ENCODE peak calls at places on chromosomes 2 and 18, in nine cellular contexts. X, U, D, J, R, T, M, Q and Z are unnamed samples.
A peak's percentile ranks its signal among the peaks of the same experiment; 100 is the strongest.

GRCh38 chr18:70028734-70029133 is 81.1 kb upstream of the CD226 start:
- DNase-seq in X (no peak), U (no peak), D (no peak), J (no peak), R (no peak), T (no peak), M (no peak), Q (no peak), Z (no peak)

GRCh38 chr2:96506016-96506906 is 1.1 kb upstream of the NEURL3 start:
- DNase-seq in X (no peak), U (no peak), D (no peak), J (no peak), R (no peak), T (no peak), M (no peak), Q (no peak), Z (no peak)

GRCh38 chr18:79484661-79485621 is 89.2 kb downstream of the NFATC1 start:
- DNase-seq in X (peak; percentile 98), U (peak; percentile 92), D (peak; percentile 67), J (peak; percentile 96), R (peak; percentile 77), T (no peak), M (no peak), Q (no peak), Z (peak; percentile 51)

GRCh38 chr18:2955966-2956521 is 56.9 kb downstream of the LPIN2 start:
- DNase-seq in X (no peak), U (no peak), D (no peak), J (no peak), R (no peak), T (no peak), M (no peak), Q (no peak), Z (no peak)

GRCh38 chr2:47230418-47230817 is 75.3 kb upstream of the STPG4 start:
- DNase-seq in X (no peak), U (no peak), D (no peak), J (no peak), R (no peak), T (peak; percentile 83), M (no peak), Q (no peak), Z (no peak)

GRCh38 chr2:51027968-51028367 is 4.0 kb downstream of the NRXN1 start:
- DNase-seq in X (no peak), U (no peak), D (no peak), J (no peak), R (no peak), T (no peak), M (no peak), Q (no peak), Z (no peak)

GRCh38 chr18:22368066-22368465 is 49.6 kb downstream of the CTAGE1 start:
- DNase-seq in X (no peak), U (no peak), D (no peak), J (no peak), R (no peak), T (no peak), M (no peak), Q (no peak), Z (no peak)

GRCh38 chr18:24019641-24020331 is 5.2 kb downstream of the TTC39C start:
- DNase-seq in X (no peak), U (no peak), D (no peak), J (no peak), R (no peak), T (no peak), M (peak; percentile 41), Q (peak; percentile 62), Z (no peak)

GRCh38 chr2:9392895-9393757 is 30.2 kb downstream of the ITGB1BP1 start:
- DNase-seq in X (no peak), U (no peak), D (no peak), J (no peak), R (peak; percentile 38), T (no peak), M (no peak), Q (no peak), Z (no peak)

GRCh38 chr2:206984206-206984605 is 44.9 kb downstream of the CPO start:
- DNase-seq in X (no peak), U (peak; percentile 43), D (no peak), J (no peak), R (no peak), T (no peak), M (no peak), Q (no peak), Z (no peak)

GRCh38 chr2:21003572-21004180 is 40.2 kb downstream of the APOB start:
- DNase-seq in X (no peak), U (no peak), D (no peak), J (no peak), R (no peak), T (no peak), M (no peak), Q (no peak), Z (no peak)